ENCODE peak calls at places on chromosomes 4 and X, in eight cellular contexts. One of them, this sample, is unnamed.

GRCh38 chr4:85677286-85677685 is 202.3 kb downstream of the ARHGAP24 start:
- DNase-seq in fibroblast of mammary gland: peak
- DNase-seq in mucosa of descending colon: no peak
- DNase-seq in breast epithelium: no peak
- DNase-seq in NB4: no peak
- DNase-seq in progenitor cell of endocrine pancreas: no peak
- DNase-seq in K562: no peak
- DNase-seq in psoas muscle: no peak
- DNase-seq in this sample: no peak

GRCh38 chr4:180028682-180029081 is 2214.5 kb upstream of the TENM3 start:
- DNase-seq in fibroblast of mammary gland: no peak
- DNase-seq in mucosa of descending colon: peak
- DNase-seq in breast epithelium: no peak
- DNase-seq in NB4: peak
- DNase-seq in progenitor cell of endocrine pancreas: peak
- DNase-seq in K562: no peak
- DNase-seq in psoas muscle: peak
- DNase-seq in this sample: peak

GRCh38 chr4:22500831-22501714 is 14.8 kb downstream of the ADGRA3 start:
- DNase-seq in fibroblast of mammary gland: peak
- DNase-seq in mucosa of descending colon: peak
- DNase-seq in breast epithelium: no peak
- DNase-seq in NB4: no peak
- DNase-seq in progenitor cell of endocrine pancreas: no peak
- DNase-seq in K562: no peak
- DNase-seq in psoas muscle: no peak
- DNase-seq in this sample: peak

GRCh38 chr4:110510955-110511544 is 35.1 kb downstream of the ENPEP start:
- DNase-seq in fibroblast of mammary gland: peak
- DNase-seq in mucosa of descending colon: no peak
- DNase-seq in breast epithelium: no peak
- DNase-seq in NB4: peak
- DNase-seq in progenitor cell of endocrine pancreas: no peak
- DNase-seq in K562: peak
- DNase-seq in psoas muscle: no peak
- DNase-seq in this sample: no peak

GRCh38 chr4:168550071-168550766 is 53.4 kb downstream of the PALLD start:
- DNase-seq in fibroblast of mammary gland: peak
- DNase-seq in mucosa of descending colon: no peak
- DNase-seq in breast epithelium: no peak
- DNase-seq in NB4: no peak
- DNase-seq in progenitor cell of endocrine pancreas: no peak
- DNase-seq in K562: no peak
- DNase-seq in psoas muscle: no peak
- DNase-seq in this sample: no peak

GRCh38 chrX:153771261-153771681 is 7.2 kb downstream of the PLXNB3 start:
- DNase-seq in fibroblast of mammary gland: no peak
- DNase-seq in mucosa of descending colon: no peak
- DNase-seq in breast epithelium: no peak
- DNase-seq in NB4: no peak
- DNase-seq in progenitor cell of endocrine pancreas: no peak
- DNase-seq in K562: no peak
- DNase-seq in psoas muscle: no peak
- DNase-seq in this sample: no peak

GRCh38 chr4:113760094-113760851 is 1.3 kb downstream of the CAMK2D start:
- DNase-seq in fibroblast of mammary gland: peak
- DNase-seq in mucosa of descending colon: peak
- DNase-seq in breast epithelium: no peak
- DNase-seq in NB4: peak
- DNase-seq in progenitor cell of endocrine pancreas: no peak
- DNase-seq in K562: no peak
- DNase-seq in psoas muscle: peak
- DNase-seq in this sample: peak

GRCh38 chr4:54231419-54232150 is 2.5 kb downstream of the PDGFRA start:
- DNase-seq in fibroblast of mammary gland: peak
- DNase-seq in mucosa of descending colon: peak
- DNase-seq in breast epithelium: no peak
- DNase-seq in NB4: no peak
- DNase-seq in progenitor cell of endocrine pancreas: peak
- DNase-seq in K562: no peak
- DNase-seq in psoas muscle: peak
- DNase-seq in this sample: no peak

GRCh38 chr4:188002751-188003150 is 7.2 kb downstream of the ZFP42 start:
- DNase-seq in fibroblast of mammary gland: no peak
- DNase-seq in mucosa of descending colon: no peak
- DNase-seq in breast epithelium: no peak
- DNase-seq in NB4: no peak
- DNase-seq in progenitor cell of endocrine pancreas: no peak
- DNase-seq in K562: no peak
- DNase-seq in psoas muscle: no peak
- DNase-seq in this sample: no peak

GRCh38 chr4:5052726-5053425 is 1.6 kb downstream of the STK32B start:
- DNase-seq in fibroblast of mammary gland: no peak
- DNase-seq in mucosa of descending colon: no peak
- DNase-seq in breast epithelium: no peak
- DNase-seq in NB4: no peak
- DNase-seq in progenitor cell of endocrine pancreas: no peak
- DNase-seq in K562: no peak
- DNase-seq in psoas muscle: no peak
- DNase-seq in this sample: no peak

GRCh38 chr4:164058775-164059174 is 564.3 kb downstream of the TMA16 start:
- DNase-seq in fibroblast of mammary gland: no peak
- DNase-seq in mucosa of descending colon: no peak
- DNase-seq in breast epithelium: no peak
- DNase-seq in NB4: no peak
- DNase-seq in progenitor cell of endocrine pancreas: no peak
- DNase-seq in K562: no peak
- DNase-seq in psoas muscle: no peak
- DNase-seq in this sample: no peak

GRCh38 chrX:24426921-24427746 is 38.0 kb upstream of the PDK3 start:
- DNase-seq in fibroblast of mammary gland: peak
- DNase-seq in mucosa of descending colon: peak
- DNase-seq in breast epithelium: no peak
- DNase-seq in NB4: no peak
- DNase-seq in progenitor cell of endocrine pancreas: no peak
- DNase-seq in K562: no peak
- DNase-seq in psoas muscle: no peak
- DNase-seq in this sample: no peak

GRCh38 chr4:26048378-26048882 is 134.4 kb downstream of the SMIM20 start:
- DNase-seq in fibroblast of mammary gland: peak
- DNase-seq in mucosa of descending colon: no peak
- DNase-seq in breast epithelium: no peak
- DNase-seq in NB4: no peak
- DNase-seq in progenitor cell of endocrine pancreas: no peak
- DNase-seq in K562: no peak
- DNase-seq in psoas muscle: peak
- DNase-seq in this sample: no peak

GRCh38 chr4:101835121-101835904 is 44.8 kb downstream of the BANK1 start:
- DNase-seq in fibroblast of mammary gland: peak
- DNase-seq in mucosa of descending colon: no peak
- DNase-seq in breast epithelium: no peak
- DNase-seq in NB4: peak
- DNase-seq in progenitor cell of endocrine pancreas: no peak
- DNase-seq in K562: no peak
- DNase-seq in psoas muscle: no peak
- DNase-seq in this sample: no peak

GRCh38 chrX:130778773-130779172 is 124.2 kb downstream of the ENOX2 start:
- DNase-seq in fibroblast of mammary gland: peak
- DNase-seq in mucosa of descending colon: no peak
- DNase-seq in breast epithelium: no peak
- DNase-seq in NB4: no peak
- DNase-seq in progenitor cell of endocrine pancreas: no peak
- DNase-seq in K562: no peak
- DNase-seq in psoas muscle: no peak
- DNase-seq in this sample: no peak

GRCh38 chr4:152735302-152735917 is 44.1 kb downstream of the TIGD4 start:
- DNase-seq in fibroblast of mammary gland: peak
- DNase-seq in mucosa of descending colon: no peak
- DNase-seq in breast epithelium: no peak
- DNase-seq in NB4: peak
- DNase-seq in progenitor cell of endocrine pancreas: no peak
- DNase-seq in K562: peak
- DNase-seq in psoas muscle: no peak
- DNase-seq in this sample: no peak

GRCh38 chr4:142846105-142846728 is at the start of gene INPP4B:
- DNase-seq in fibroblast of mammary gland: peak
- DNase-seq in mucosa of descending colon: peak
- DNase-seq in breast epithelium: peak
- DNase-seq in NB4: no peak
- DNase-seq in progenitor cell of endocrine pancreas: peak
- DNase-seq in K562: no peak
- DNase-seq in psoas muscle: peak
- DNase-seq in this sample: peak

GRCh38 chr4:154779362-154779947 is 1.6 kb upstream of the RBM46 start:
- DNase-seq in fibroblast of mammary gland: peak
- DNase-seq in mucosa of descending colon: no peak
- DNase-seq in breast epithelium: no peak
- DNase-seq in NB4: peak
- DNase-seq in progenitor cell of endocrine pancreas: no peak
- DNase-seq in K562: peak
- DNase-seq in psoas muscle: no peak
- DNase-seq in this sample: no peak

GRCh38 chrX:136936183-136936549 is 55.6 kb upstream of the RBMX start:
- DNase-seq in fibroblast of mammary gland: no peak
- DNase-seq in mucosa of descending colon: no peak
- DNase-seq in breast epithelium: no peak
- DNase-seq in NB4: no peak
- DNase-seq in progenitor cell of endocrine pancreas: no peak
- DNase-seq in K562: no peak
- DNase-seq in psoas muscle: no peak
- DNase-seq in this sample: no peak

DNA sequence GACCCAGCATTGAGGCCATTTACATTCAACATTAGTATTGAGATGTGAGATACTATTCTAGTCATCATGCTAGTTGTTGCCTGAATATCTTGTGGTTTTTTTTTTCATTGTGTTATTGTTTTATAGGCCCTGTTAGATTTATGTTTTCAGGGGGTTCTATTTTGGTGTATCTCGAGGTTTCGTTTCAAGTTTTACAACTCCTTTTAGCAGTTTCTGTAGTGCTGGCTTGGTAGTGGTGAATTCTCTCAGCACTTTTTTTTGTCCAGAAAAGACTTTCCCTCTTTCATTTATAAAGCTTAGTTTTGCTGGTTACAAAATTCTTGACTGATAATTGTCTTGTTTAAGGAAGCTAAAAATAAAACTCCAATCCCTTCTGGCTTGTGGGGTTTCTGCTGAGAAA is 115.5 kb downstream of the NPNT start:
- DNase-seq in fibroblast of mammary gland: no peak
- DNase-seq in mucosa of descending colon: no peak
- DNase-seq in breast epithelium: no peak
- DNase-seq in NB4: no peak
- DNase-seq in progenitor cell of endocrine pancreas: no peak
- DNase-seq in K562: no peak
- DNase-seq in psoas muscle: no peak
- DNase-seq in this sample: no peak
- TF ChIP-seq CTCF in fibroblast of mammary gland: no peak
- TF ChIP-seq CTCF in mucosa of descending colon: no peak
- TF ChIP-seq CTCF in breast epithelium: no peak
- TF ChIP-seq CTCF in NB4: no peak
- TF ChIP-seq CTCF in progenitor cell of endocrine pancreas: no peak
- TF ChIP-seq CTCF in K562: no peak
- TF ChIP-seq CTCF in psoas muscle: no peak
- TF ChIP-seq CTCF in this sample: no peak

DNA sequence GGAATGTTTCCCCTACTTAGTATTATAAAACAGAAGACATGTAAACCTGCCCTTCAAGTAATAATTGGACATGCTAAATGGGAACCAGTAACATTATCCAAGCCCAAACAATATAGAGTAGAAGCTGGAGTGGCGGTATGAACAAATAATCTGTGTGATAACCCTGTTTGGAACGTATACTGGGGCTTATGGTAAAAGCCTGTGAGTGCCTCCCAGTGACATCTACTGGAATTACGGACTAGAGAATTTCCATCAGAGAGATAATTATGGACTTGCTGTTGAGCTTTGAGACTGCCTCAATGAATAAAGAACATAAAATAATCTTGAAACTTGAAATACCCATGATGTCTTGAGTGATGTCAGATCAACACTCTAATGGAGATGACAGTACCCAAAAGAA is 406.3 kb upstream of the GRIA3 start:
- DNase-seq in fibroblast of mammary gland: peak
- DNase-seq in mucosa of descending colon: no peak
- DNase-seq in breast epithelium: no peak
- DNase-seq in NB4: peak
- DNase-seq in progenitor cell of endocrine pancreas: no peak
- DNase-seq in K562: no peak
- DNase-seq in psoas muscle: no peak
- DNase-seq in this sample: no peak
- TF ChIP-seq CTCF in fibroblast of mammary gland: peak
- TF ChIP-seq CTCF in mucosa of descending colon: no peak
- TF ChIP-seq CTCF in breast epithelium: no peak
- TF ChIP-seq CTCF in NB4: peak
- TF ChIP-seq CTCF in progenitor cell of endocrine pancreas: no peak
- TF ChIP-seq CTCF in K562: no peak
- TF ChIP-seq CTCF in psoas muscle: no peak
- TF ChIP-seq CTCF in this sample: no peak

GRCh38 chr4:89598602-89599001 is 238.4 kb downstream of the SNCA start:
- DNase-seq in fibroblast of mammary gland: peak
- DNase-seq in mucosa of descending colon: no peak
- DNase-seq in breast epithelium: no peak
- DNase-seq in NB4: peak
- DNase-seq in progenitor cell of endocrine pancreas: no peak
- DNase-seq in K562: no peak
- DNase-seq in psoas muscle: no peak
- DNase-seq in this sample: no peak
- TF ChIP-seq CTCF in fibroblast of mammary gland: peak
- TF ChIP-seq CTCF in mucosa of descending colon: no peak
- TF ChIP-seq CTCF in breast epithelium: peak
- TF ChIP-seq CTCF in NB4: no peak
- TF ChIP-seq CTCF in progenitor cell of endocrine pancreas: peak
- TF ChIP-seq CTCF in K562: no peak
- TF ChIP-seq CTCF in psoas muscle: no peak
- TF ChIP-seq CTCF in this sample: peak

GRCh38 chr4:139736661-139737060 is 71.0 kb downstream of the MGST2 start:
- DNase-seq in fibroblast of mammary gland: no peak
- DNase-seq in mucosa of descending colon: no peak
- DNase-seq in breast epithelium: no peak
- DNase-seq in NB4: no peak
- DNase-seq in progenitor cell of endocrine pancreas: no peak
- DNase-seq in K562: no peak
- DNase-seq in psoas muscle: no peak
- DNase-seq in this sample: no peak

GRCh38 chr4:139735381-139736256 is 70.0 kb downstream of the MGST2 start:
- DNase-seq in fibroblast of mammary gland: peak
- DNase-seq in mucosa of descending colon: no peak
- DNase-seq in breast epithelium: no peak
- DNase-seq in NB4: no peak
- DNase-seq in progenitor cell of endocrine pancreas: peak
- DNase-seq in K562: no peak
- DNase-seq in psoas muscle: peak
- DNase-seq in this sample: peak

GRCh38 chr4:139734201-139734874 is 68.7 kb downstream of the MGST2 start:
- DNase-seq in fibroblast of mammary gland: peak
- DNase-seq in mucosa of descending colon: no peak
- DNase-seq in breast epithelium: no peak
- DNase-seq in NB4: peak
- DNase-seq in progenitor cell of endocrine pancreas: no peak
- DNase-seq in K562: no peak
- DNase-seq in psoas muscle: no peak
- DNase-seq in this sample: no peak

GRCh38 chr4:139734875-139735380 is 69.3 kb downstream of the MGST2 start:
- DNase-seq in fibroblast of mammary gland: peak
- DNase-seq in mucosa of descending colon: peak
- DNase-seq in breast epithelium: peak
- DNase-seq in NB4: peak
- DNase-seq in progenitor cell of endocrine pancreas: peak
- DNase-seq in K562: no peak
- DNase-seq in psoas muscle: peak
- DNase-seq in this sample: peak

GRCh38 chr4:139736257-139736626 is 70.6 kb downstream of the MGST2 start:
- DNase-seq in fibroblast of mammary gland: peak
- DNase-seq in mucosa of descending colon: no peak
- DNase-seq in breast epithelium: no peak
- DNase-seq in NB4: no peak
- DNase-seq in progenitor cell of endocrine pancreas: no peak
- DNase-seq in K562: no peak
- DNase-seq in psoas muscle: no peak
- DNase-seq in this sample: peak
- TF ChIP-seq CTCF in fibroblast of mammary gland: no peak
- TF ChIP-seq CTCF in mucosa of descending colon: no peak
- TF ChIP-seq CTCF in breast epithelium: no peak
- TF ChIP-seq CTCF in NB4: no peak
- TF ChIP-seq CTCF in progenitor cell of endocrine pancreas: no peak
- TF ChIP-seq CTCF in K562: no peak
- TF ChIP-seq CTCF in psoas muscle: no peak
- TF ChIP-seq CTCF in this sample: no peak